ENCODE peak calls at places on chromosomes 13 and 19, in six cellular contexts. One of them, this sample, is unnamed.

GRCh38 chr13:47835470-47836228 is 165.4 kb downstream of the SUCLA2 start:
- DNase-seq in ovary: no peak
- DNase-seq in heart right ventricle: no peak
- DNase-seq in HCT116: no peak
- DNase-seq in thoracic aorta: no peak
- DNase-seq in CD4-positive, alpha-beta T cell: no peak
- DNase-seq in this sample: no peak

GRCh38 chr19:6739390-6739883 is at the start of gene TRIP10:
- DNase-seq in thoracic aorta: peak
- DNase-seq in ovary: peak
- DNase-seq in heart right ventricle: peak
- DNase-seq in CD4-positive, alpha-beta T cell: peak
- DNase-seq in HCT116: no peak
- DNase-seq in this sample: peak

GRCh38 chr13:70623260-70623659 is 515.0 kb upstream of the KLHL1 start:
- DNase-seq in ovary: no peak
- DNase-seq in HCT116: no peak
- DNase-seq in heart right ventricle: no peak
- DNase-seq in thoracic aorta: no peak
- DNase-seq in CD4-positive, alpha-beta T cell: no peak
- DNase-seq in this sample: no peak

GRCh38 chr19:15640294-15640903 is at the start of gene CYP4F3:
- DNase-seq in heart right ventricle: peak
- DNase-seq in CD4-positive, alpha-beta T cell: no peak
- DNase-seq in HCT116: peak
- DNase-seq in thoracic aorta: no peak
- DNase-seq in ovary: peak
- DNase-seq in this sample: no peak

GRCh38 chr19:28705008-28705407 is 507.9 kb downstream of the UQCRFS1 start:
- DNase-seq in thoracic aorta: no peak
- DNase-seq in ovary: no peak
- DNase-seq in CD4-positive, alpha-beta T cell: no peak
- DNase-seq in heart right ventricle: no peak
- DNase-seq in HCT116: no peak
- DNase-seq in this sample: peak

GRCh38 chr13:47033216-47033615 is 136.4 kb upstream of the HTR2A start:
- DNase-seq in heart right ventricle: no peak
- DNase-seq in ovary: no peak
- DNase-seq in CD4-positive, alpha-beta T cell: no peak
- DNase-seq in thoracic aorta: no peak
- DNase-seq in HCT116: no peak
- DNase-seq in this sample: no peak

GRCh38 chr19:57025491-57025890 is 94.3 kb upstream of the USP29 start:
- DNase-seq in CD4-positive, alpha-beta T cell: no peak
- DNase-seq in heart right ventricle: no peak
- DNase-seq in ovary: no peak
- DNase-seq in HCT116: no peak
- DNase-seq in thoracic aorta: no peak
- DNase-seq in this sample: no peak

GRCh38 chr19:10896851-10897526 is 25.6 kb downstream of the CARM1 start:
- DNase-seq in ovary: no peak
- DNase-seq in CD4-positive, alpha-beta T cell: no peak
- DNase-seq in HCT116: no peak
- DNase-seq in thoracic aorta: no peak
- DNase-seq in heart right ventricle: no peak
- DNase-seq in this sample: no peak

GRCh38 chr19:52343548-52343947 is 7.5 kb downstream of the ZNF610 start:
- DNase-seq in thoracic aorta: no peak
- DNase-seq in heart right ventricle: peak
- DNase-seq in CD4-positive, alpha-beta T cell: peak
- DNase-seq in HCT116: peak
- DNase-seq in ovary: peak
- DNase-seq in this sample: peak

GRCh38 chr19:38915329-38916321 is 3.6 kb upstream of the CCER2 start:
- DNase-seq in HCT116: no peak
- DNase-seq in thoracic aorta: no peak
- DNase-seq in heart right ventricle: no peak
- DNase-seq in ovary: no peak
- DNase-seq in CD4-positive, alpha-beta T cell: no peak
- DNase-seq in this sample: no peak

GRCh38 chr19:16778796-16779411 is 50.3 kb upstream of the SIN3B start:
- DNase-seq in CD4-positive, alpha-beta T cell: peak
- DNase-seq in heart right ventricle: peak
- DNase-seq in ovary: peak
- DNase-seq in thoracic aorta: no peak
- DNase-seq in HCT116: peak
- DNase-seq in this sample: peak

GRCh38 chr13:94433055-94433947 is 46.2 kb downstream of the DCT start:
- DNase-seq in ovary: no peak
- DNase-seq in heart right ventricle: no peak
- DNase-seq in CD4-positive, alpha-beta T cell: no peak
- DNase-seq in thoracic aorta: no peak
- DNase-seq in HCT116: no peak
- DNase-seq in this sample: peak

GRCh38 chr19:1850809-1851544 is 2.7 kb upstream of the REXO1 start:
- DNase-seq in HCT116: no peak
- DNase-seq in CD4-positive, alpha-beta T cell: no peak
- DNase-seq in ovary: no peak
- DNase-seq in thoracic aorta: no peak
- DNase-seq in heart right ventricle: no peak
- DNase-seq in this sample: peak

GRCh38 chr19:40571005-40571318 is 5.7 kb upstream of the SHKBP1 start:
- DNase-seq in thoracic aorta: no peak
- DNase-seq in HCT116: no peak
- DNase-seq in ovary: no peak
- DNase-seq in CD4-positive, alpha-beta T cell: no peak
- DNase-seq in heart right ventricle: no peak
- DNase-seq in this sample: no peak

GRCh38 chr13:49649244-49649962 is 21.1 kb downstream of the ARL11 start:
- DNase-seq in thoracic aorta: no peak
- DNase-seq in ovary: no peak
- DNase-seq in HCT116: no peak
- DNase-seq in heart right ventricle: no peak
- DNase-seq in CD4-positive, alpha-beta T cell: no peak
- DNase-seq in this sample: peak
- TF ChIP-seq CTCF in thoracic aorta: peak
- TF ChIP-seq CTCF in ovary: peak
- TF ChIP-seq CTCF in HCT116: peak
- TF ChIP-seq CTCF in heart right ventricle: peak
- TF ChIP-seq CTCF in CD4-positive, alpha-beta T cell: no peak
- TF ChIP-seq CTCF in this sample: peak

GRCh38 chr13:97911311-97912138 is 42.0 kb upstream of the IPO5 start:
- DNase-seq in thoracic aorta: no peak
- DNase-seq in HCT116: peak
- DNase-seq in ovary: no peak
- DNase-seq in CD4-positive, alpha-beta T cell: no peak
- DNase-seq in heart right ventricle: no peak
- DNase-seq in this sample: peak
- TF ChIP-seq CTCF in thoracic aorta: no peak
- TF ChIP-seq CTCF in HCT116: peak
- TF ChIP-seq CTCF in ovary: no peak
- TF ChIP-seq CTCF in CD4-positive, alpha-beta T cell: no peak
- TF ChIP-seq CTCF in heart right ventricle: peak
- TF ChIP-seq CTCF in this sample: peak

GRCh38 chr13:61286148-61286745 is 129.4 kb downstream of the PCDH20 start:
- DNase-seq in heart right ventricle: no peak
- DNase-seq in HCT116: peak
- DNase-seq in ovary: no peak
- DNase-seq in CD4-positive, alpha-beta T cell: no peak
- DNase-seq in thoracic aorta: no peak
- DNase-seq in this sample: peak
- TF ChIP-seq CTCF in heart right ventricle: peak
- TF ChIP-seq CTCF in HCT116: peak
- TF ChIP-seq CTCF in ovary: no peak
- TF ChIP-seq CTCF in CD4-positive, alpha-beta T cell: no peak
- TF ChIP-seq CTCF in thoracic aorta: no peak
- TF ChIP-seq CTCF in this sample: peak

GRCh38 chr19:51108805-51109146 is 567 bp upstream of the CTU1 start:
- DNase-seq in HCT116: no peak
- DNase-seq in CD4-positive, alpha-beta T cell: no peak
- DNase-seq in thoracic aorta: no peak
- DNase-seq in ovary: no peak
- DNase-seq in heart right ventricle: no peak
- DNase-seq in this sample: no peak
- TF ChIP-seq CTCF in HCT116: no peak
- TF ChIP-seq CTCF in CD4-positive, alpha-beta T cell: no peak
- TF ChIP-seq CTCF in thoracic aorta: no peak
- TF ChIP-seq CTCF in ovary: no peak
- TF ChIP-seq CTCF in heart right ventricle: no peak
- TF ChIP-seq CTCF in this sample: no peak

This sample was measured in GM23338.